ENCODE peak calls at places on chromosome 2, in five cellular contexts. One of them, this sample, is unnamed.

GRCh38 chr2:84847326-84848050 is 33.4 kb downstream of the TRABD2A start:
- DNase-seq in NCI-H1417: no peak
- DNase-seq in T-helper 2 cell: no peak
- DNase-seq in Kasumi-1: no peak
- DNase-seq in sciatic nerve: peak; percentile 30
- DNase-seq in this sample: no peak

GRCh38 chr2:164014068-164014577 is 278.3 kb upstream of the FIGN start:
- DNase-seq in T-helper 2 cell: no peak
- DNase-seq in Kasumi-1: no peak
- DNase-seq in sciatic nerve: no peak
- DNase-seq in NCI-H1417: no peak
- DNase-seq in this sample: no peak

GRCh38 chr2:54858021-54858681 is 134.7 kb downstream of the EML6 start:
- DNase-seq in NCI-H1417: no peak
- DNase-seq in Kasumi-1: no peak
- DNase-seq in sciatic nerve: no peak
- DNase-seq in T-helper 2 cell: no peak
- DNase-seq in this sample: no peak

GRCh38 chr2:226575928-226576327 is 223.7 kb downstream of the IRS1 start:
- DNase-seq in NCI-H1417: no peak
- DNase-seq in sciatic nerve: no peak
- DNase-seq in Kasumi-1: no peak
- DNase-seq in T-helper 2 cell: no peak
- DNase-seq in this sample: no peak

GRCh38 chr2:28150994-28151393 is 241.7 kb upstream of the FOSL2 start:
- DNase-seq in sciatic nerve: no peak
- DNase-seq in Kasumi-1: no peak
- DNase-seq in T-helper 2 cell: no peak
- DNase-seq in NCI-H1417: no peak
- DNase-seq in this sample: no peak

GRCh38 chr2:18077724-18078123 is 199.3 kb downstream of the KCNS3 start:
- DNase-seq in sciatic nerve: no peak
- DNase-seq in NCI-H1417: no peak
- DNase-seq in Kasumi-1: peak; percentile 96
- DNase-seq in T-helper 2 cell: no peak
- DNase-seq in this sample: no peak

GRCh38 chr2:195587966-195588365 is 69.1 kb upstream of the SLC39A10 start:
- DNase-seq in sciatic nerve: no peak
- DNase-seq in NCI-H1417: no peak
- DNase-seq in Kasumi-1: no peak
- DNase-seq in T-helper 2 cell: no peak
- DNase-seq in this sample: no peak

GRCh38 chr2:164069542-164069941 is 333.7 kb upstream of the FIGN start:
- DNase-seq in sciatic nerve: no peak
- DNase-seq in T-helper 2 cell: no peak
- DNase-seq in NCI-H1417: peak; percentile 17
- DNase-seq in Kasumi-1: no peak
- DNase-seq in this sample: no peak

GRCh38 chr2:6017887-6018286 is 325.7 kb downstream of the SOX11 start:
- DNase-seq in T-helper 2 cell: no peak
- DNase-seq in sciatic nerve: no peak
- DNase-seq in Kasumi-1: no peak
- DNase-seq in NCI-H1417: no peak
- DNase-seq in this sample: no peak

GRCh38 chr2:99659874-99660273 is 170.1 kb upstream of the REV1 start:
- DNase-seq in sciatic nerve: no peak
- DNase-seq in NCI-H1417: no peak
- DNase-seq in Kasumi-1: no peak
- DNase-seq in T-helper 2 cell: no peak
- DNase-seq in this sample: peak; percentile 36

GRCh38 chr2:216049452-216049851 is 32.2 kb downstream of the PECR start:
- DNase-seq in sciatic nerve: no peak
- DNase-seq in Kasumi-1: no peak
- DNase-seq in NCI-H1417: no peak
- DNase-seq in T-helper 2 cell: no peak
- DNase-seq in this sample: no peak

GRCh38 chr2:195027947-195028346 is 629.1 kb upstream of the SLC39A10 start:
- DNase-seq in sciatic nerve: no peak
- DNase-seq in T-helper 2 cell: no peak
- DNase-seq in Kasumi-1: no peak
- DNase-seq in NCI-H1417: no peak
- DNase-seq in this sample: no peak

GRCh38 chr2:84925336-84925723 is 19.9 kb downstream of the TMSB10 start:
- DNase-seq in Kasumi-1: no peak
- DNase-seq in sciatic nerve: no peak
- DNase-seq in T-helper 2 cell: no peak
- DNase-seq in NCI-H1417: no peak
- DNase-seq in this sample: no peak

GRCh38 chr2:100941646-100942240 is 60.3 kb upstream of the RPL31 start:
- DNase-seq in NCI-H1417: no peak
- DNase-seq in Kasumi-1: no peak
- DNase-seq in sciatic nerve: no peak
- DNase-seq in T-helper 2 cell: no peak
- DNase-seq in this sample: no peak

GRCh38 chr2:156434461-156435291 is 1.5 kb upstream of the GPD2 start:
- DNase-seq in Kasumi-1: no peak
- DNase-seq in NCI-H1417: no peak
- DNase-seq in T-helper 2 cell: peak; percentile 2
- DNase-seq in sciatic nerve: no peak
- DNase-seq in this sample: no peak

GRCh38 chr2:239896075-239896474 is 129.1 kb downstream of the NDUFA10 start:
- DNase-seq in Kasumi-1: no peak
- DNase-seq in sciatic nerve: no peak
- DNase-seq in NCI-H1417: no peak
- DNase-seq in T-helper 2 cell: no peak
- DNase-seq in this sample: no peak

GRCh38 chr2:109318150-109318948 is 189.3 kb downstream of the SH3RF3 start:
- DNase-seq in T-helper 2 cell: no peak
- DNase-seq in sciatic nerve: peak; percentile 88
- DNase-seq in NCI-H1417: no peak
- DNase-seq in Kasumi-1: no peak
- DNase-seq in this sample: peak; percentile 59

GRCh38 chr2:5520352-5520996 is 171.7 kb upstream of the SOX11 start:
- DNase-seq in NCI-H1417: no peak
- DNase-seq in T-helper 2 cell: no peak
- DNase-seq in Kasumi-1: no peak
- DNase-seq in sciatic nerve: no peak
- DNase-seq in this sample: peak; percentile 39

GRCh38 chr2:95314964-95315611 is 17.9 kb downstream of the KCNIP3 start:
- DNase-seq in T-helper 2 cell: no peak
- DNase-seq in sciatic nerve: no peak
- DNase-seq in Kasumi-1: peak; percentile 5
- DNase-seq in NCI-H1417: no peak
- DNase-seq in this sample: no peak

GRCh38 chr2:66441651-66442365 is 6.9 kb downstream of the MEIS1 start:
- DNase-seq in T-helper 2 cell: no peak
- DNase-seq in Kasumi-1: no peak
- DNase-seq in sciatic nerve: no peak
- DNase-seq in NCI-H1417: no peak
- DNase-seq in this sample: no peak

GRCh38 chr2:20241973-20242726 is 17.2 kb upstream of the SDC1 start:
- DNase-seq in Kasumi-1: no peak
- DNase-seq in NCI-H1417: no peak
- DNase-seq in sciatic nerve: no peak
- DNase-seq in T-helper 2 cell: no peak
- DNase-seq in this sample: no peak

GRCh38 chr2:232699110-232699509 is 2.0 kb downstream of the GIGYF2 start:
- DNase-seq in Kasumi-1: no peak
- DNase-seq in sciatic nerve: no peak
- DNase-seq in NCI-H1417: no peak
- DNase-seq in T-helper 2 cell: no peak
- DNase-seq in this sample: no peak

GRCh38 chr2:44515416-44515815 is 153.7 kb downstream of the CAMKMT start:
- DNase-seq in sciatic nerve: no peak
- DNase-seq in T-helper 2 cell: no peak
- DNase-seq in Kasumi-1: no peak
- DNase-seq in NCI-H1417: no peak
- DNase-seq in this sample: no peak

GRCh38 chr2:233698740-233699139 is 6.0 kb downstream of the UGT1A6 start:
- DNase-seq in NCI-H1417: no peak
- DNase-seq in T-helper 2 cell: no peak
- DNase-seq in Kasumi-1: no peak
- DNase-seq in sciatic nerve: no peak
- DNase-seq in this sample: no peak

GRCh38 chr2:14628906-14629305 is 3.6 kb upstream of the LRATD1 start:
- DNase-seq in T-helper 2 cell: no peak
- DNase-seq in sciatic nerve: no peak
- DNase-seq in Kasumi-1: no peak
- DNase-seq in NCI-H1417: no peak
- DNase-seq in this sample: no peak

GRCh38 chr2:127406454-127406853 is 11.8 kb upstream of the PROC start:
- DNase-seq in T-helper 2 cell: no peak
- DNase-seq in NCI-H1417: no peak
- DNase-seq in sciatic nerve: no peak
- DNase-seq in Kasumi-1: no peak
- DNase-seq in this sample: no peak

GRCh38 chr2:188969236-188970032 is 4.7 kb upstream of the COL3A1 start:
- DNase-seq in sciatic nerve: no peak
- DNase-seq in Kasumi-1: no peak
- DNase-seq in NCI-H1417: no peak
- DNase-seq in T-helper 2 cell: no peak
- DNase-seq in this sample: no peak

This sample was measured in heart left ventricle.